ENCODE peak calls at places on chromosomes 4 and X, in four cellular contexts. F, G, J and Y are unnamed samples.

GRCh38 chrX:12946838-12947544 is 27.9 kb upstream of the TMSB4X start:
- DNase-seq in F (peak; percentile 85), G (peak; percentile 47), J (peak; percentile 89), Y (peak; percentile 55)

GRCh38 chrX:45849261-45849660 is 648.6 kb upstream of the DIPK2B start:
- DNase-seq in F (no peak), G (peak; percentile 61), J (peak; percentile 4), Y (peak; percentile 76)

GRCh38 chrX:115898382-115899001 is 272.1 kb upstream of the AGTR2 start:
- DNase-seq in F (no peak), G (peak; percentile 81), J (peak; percentile 62), Y (peak; percentile 23)

GRCh38 chrX:149476513-149476912 is 28.6 kb downstream of the IDS start:
- DNase-seq in F (no peak), G (no peak), J (no peak), Y (no peak)

GRCh38 chrX:141632124-141632523 is 42.6 kb downstream of the SPANXA2 start:
- DNase-seq in F (no peak), G (no peak), J (no peak), Y (no peak)

GRCh38 chrX:34880656-34881055 is 61.9 kb upstream of the FAM47B start:
- DNase-seq in F (no peak), G (no peak), J (no peak), Y (no peak)

GRCh38 chr4:17283832-17284231 is 228.1 kb downstream of the QDPR start:
- DNase-seq in F (no peak), G (no peak), J (no peak), Y (no peak)

GRCh38 chrX:73847991-73848390 is 285.0 kb downstream of the CHIC1 start:
- DNase-seq in F (no peak), G (no peak), J (no peak), Y (no peak)

GRCh38 chr4:94076498-94076897 is 131.2 kb upstream of the SMARCAD1 start:
- DNase-seq in F (no peak), G (no peak), J (peak; percentile 39), Y (peak; percentile 0)

GRCh38 chrX:53047228-53047627 is 1.4 kb upstream of the GPR173 start:
- DNase-seq in F (no peak), G (no peak), J (no peak), Y (peak; percentile 11)

GRCh38 chr4:14994242-14994641 is 8.0 kb upstream of the CPEB2 start:
- DNase-seq in F (no peak), G (no peak), J (peak; percentile 42), Y (no peak)

GRCh38 chr4:39970559-39971270 is 7.0 kb downstream of the PDS5A start:
- DNase-seq in F (no peak), G (peak; percentile 48), J (peak; percentile 87), Y (no peak)
- TF ChIP-seq EP300 in F (no peak), G (no peak), J (peak; percentile 38), Y (no peak)

DNA sequence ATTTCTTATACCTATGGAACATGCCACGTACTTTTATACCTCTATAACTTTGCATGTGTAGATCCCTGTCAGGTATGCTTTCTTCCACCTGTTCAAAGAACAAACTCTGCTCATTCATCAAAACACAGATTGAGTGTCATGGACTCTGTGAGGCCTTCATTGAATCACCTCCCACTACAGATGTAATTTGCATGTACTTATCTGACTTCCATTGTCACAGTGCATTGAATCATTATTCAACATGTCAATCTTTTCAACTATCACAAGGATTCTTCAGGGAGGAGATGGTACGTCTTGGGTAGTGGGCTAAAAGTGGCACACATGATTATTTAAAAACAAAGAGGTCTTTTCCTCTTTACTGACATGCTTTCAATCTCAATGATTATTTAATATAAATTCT is 24.1 kb downstream of the SPOCK3 start:
- DNase-seq in F (no peak), G (no peak), J (no peak), Y (no peak)
- TF ChIP-seq CHD4 in F (no peak), G (no peak), J (no peak), Y (no peak)

GRCh38 chr4:161650812-161651211 is 513.0 kb downstream of the FSTL5 start:
- DNase-seq in F (peak; percentile 8), G (no peak), J (no peak), Y (no peak)

GRCh38 chr4:161653697-161654096 is 510.1 kb downstream of the FSTL5 start:
- DNase-seq in F (no peak), G (no peak), J (no peak), Y (no peak)

GRCh38 chr4:161658658-161659057 is 505.1 kb downstream of the FSTL5 start:
- DNase-seq in F (no peak), G (no peak), J (no peak), Y (no peak)

GRCh38 chr4:161655148-161655547 is 508.7 kb downstream of the FSTL5 start:
- DNase-seq in F (no peak), G (no peak), J (no peak), Y (no peak)

GRCh38 chr4:161656525-161656924 is 507.3 kb downstream of the FSTL5 start:
- DNase-seq in F (no peak), G (no peak), J (no peak), Y (no peak)
- TF ChIP-seq EP300 in F (no peak), G (no peak), J (no peak), Y (no peak)

DNA sequence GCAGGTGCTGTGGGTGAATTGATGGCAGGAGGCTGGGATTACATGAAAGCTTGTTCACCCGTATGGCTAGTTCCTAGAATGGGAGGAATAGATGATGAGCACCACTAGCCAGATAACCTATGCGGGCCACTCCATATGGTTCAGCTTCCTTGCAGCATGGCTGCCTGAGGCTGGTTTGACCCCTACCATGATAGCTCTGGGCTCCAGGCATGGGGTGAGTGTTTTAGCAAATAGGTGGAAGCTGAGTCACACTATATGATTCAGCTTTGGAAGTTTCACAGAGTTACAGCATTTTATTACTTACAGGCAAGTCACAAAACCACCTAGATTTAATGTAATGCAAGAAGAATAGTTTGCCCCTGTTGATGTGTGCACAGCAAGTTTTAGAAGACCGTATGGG is 603.2 kb downstream of the STIM2 start:
- DNase-seq in F (no peak), G (no peak), J (no peak), Y (peak; percentile 1)
- TF ChIP-seq CHD4 in F (no peak), G (no peak), J (no peak), Y (no peak)

DNA sequence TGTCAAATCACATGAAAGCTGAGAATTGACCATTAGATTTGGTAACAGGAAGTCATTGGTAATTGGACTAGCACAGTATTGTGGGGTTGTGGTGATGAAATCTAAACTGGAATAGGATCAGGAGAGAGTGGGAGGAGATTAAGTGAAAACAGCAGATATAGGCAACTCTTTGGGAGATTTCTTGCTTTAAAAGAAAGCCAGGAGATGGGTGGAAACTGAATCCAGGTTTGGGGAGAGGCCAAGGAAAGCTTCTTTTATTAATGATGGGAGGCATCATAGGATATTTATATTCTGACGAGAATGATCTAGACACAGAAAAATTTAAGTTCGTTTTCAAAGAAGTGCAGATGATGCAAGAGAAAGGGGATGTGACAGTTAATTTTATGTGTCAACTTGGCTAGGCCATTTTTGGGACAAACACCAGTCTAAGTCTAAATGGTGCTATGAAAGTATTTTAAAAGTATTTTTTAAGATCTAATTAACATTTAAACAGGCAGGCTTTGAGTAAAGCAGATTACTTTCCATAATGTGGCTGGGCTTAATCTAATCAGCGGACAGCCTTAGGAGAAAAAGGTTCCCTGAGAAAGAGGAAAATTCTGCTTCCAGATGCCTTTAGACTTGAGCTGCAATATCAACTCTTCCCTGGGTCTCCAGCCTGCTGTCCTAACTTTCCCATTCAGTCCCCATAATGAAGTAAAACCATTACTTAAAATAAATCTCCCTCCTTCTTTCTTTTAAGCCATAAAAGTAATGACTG is 24.7 kb downstream of the SEC24D start:
- DNase-seq in F (no peak), G (no peak), J (no peak), Y (no peak)
- TF ChIP-seq EP300 in F (no peak), G (no peak), J (no peak), Y (no peak)

GRCh38 chr4:86357608-86358007 is 2.2 kb downstream of the MAPK10 start:
- DNase-seq in F (no peak), G (no peak), J (no peak), Y (no peak)

GRCh38 chr4:86359944-86360478 is at the start of gene MAPK10:
- DNase-seq in F (peak; percentile 62), G (no peak), J (peak; percentile 12), Y (no peak)

GRCh38 chr4:86356425-86356824 is 3.4 kb downstream of the MAPK10 start:
- DNase-seq in F (no peak), G (no peak), J (no peak), Y (no peak)

GRCh38 chr4:86356831-86357230 is 3.0 kb downstream of the MAPK10 start:
- DNase-seq in F (no peak), G (no peak), J (no peak), Y (no peak)

GRCh38 chr4:86358176-86358701 is 1.6 kb downstream of the MAPK10 start:
- DNase-seq in F (no peak), G (no peak), J (no peak), Y (no peak)
- TF ChIP-seq CHD4 in F (no peak), G (no peak), J (no peak), Y (no peak)